ENCODE peak calls at places on chromosomes 3 and 15, in four cellular contexts. D, L, B and H are unnamed samples.

GRCh38 chr3:38725726-38726410 is 76.4 kb upstream of the SCN5A start:
- DNase-seq in L (no peak), B (peak; percentile 68), D (peak; percentile 87), H (no peak)

GRCh38 chr15:88238618-88239430 is 17.7 kb downstream of the NTRK3 start:
- DNase-seq in D (no peak), L (no peak), B (peak; percentile 7), H (no peak)

GRCh38 chr15:51649659-51650521 is 27.3 kb upstream of the DMXL2 start:
- DNase-seq in D (no peak), B (peak; percentile 73), L (no peak), H (peak; percentile 57)

GRCh38 chr15:99435138-99435695 is 130.6 kb upstream of the MEF2A start:
- DNase-seq in L (no peak), B (no peak), D (no peak), H (no peak)

GRCh38 chr3:182710557-182711157 is 82.6 kb upstream of the ATP11B start:
- DNase-seq in L (no peak), D (no peak), B (peak; percentile 43), H (no peak)

GRCh38 chr15:49174902-49175301 is 4.9 kb downstream of the GALK2 start:
- DNase-seq in B (no peak), D (no peak), L (no peak), H (no peak)

GRCh38 chr3:106811376-106811775 is 565.9 kb upstream of the CCDC54 start:
- DNase-seq in L (no peak), D (no peak), B (no peak), H (no peak)

GRCh38 chr3:54760226-54760625 is 167.6 kb downstream of the LRTM1 start:
- DNase-seq in B (no peak), L (no peak), D (no peak), H (no peak)

GRCh38 chr15:42143356-42143755 is 13.1 kb downstream of the PLA2G4F start:
- DNase-seq in L (no peak), D (no peak), B (no peak), H (no peak)

GRCh38 chr15:100704281-100705055 is 102.1 kb downstream of the ASB7 start:
- DNase-seq in L (no peak), B (no peak), D (no peak), H (no peak)

GRCh38 chr3:8884630-8885290 is 78.5 kb downstream of the RAD18 start:
- DNase-seq in B (no peak), D (no peak), L (no peak), H (no peak)

GRCh38 chr3:191236635-191237034 is 37.6 kb downstream of the OSTN start:
- DNase-seq in D (no peak), L (no peak), B (no peak), H (no peak)

GRCh38 chr3:10788451-10788850 is 27.6 kb upstream of the SLC6A11 start:
- DNase-seq in L (no peak), B (no peak), D (no peak), H (no peak)

GRCh38 chr15:83082730-83083386 is 15.8 kb upstream of the BTBD1 start:
- DNase-seq in B (no peak), D (no peak), L (peak; percentile 32), H (no peak)

GRCh38 chr3:41580274-41580959 is 381.1 kb downstream of the CTNNB1 start:
- DNase-seq in L (no peak), B (no peak), D (no peak), H (no peak)

GRCh38 chr3:45611619-45612018 is 17.1 kb downstream of the LIMD1 start:
- DNase-seq in L (no peak), D (no peak), B (no peak), H (no peak)

GRCh38 chr3:195900426-195901355 is 7.7 kb downstream of the TNK2 start:
- DNase-seq in L (peak; percentile 83), D (peak; percentile 77), B (no peak), H (no peak)

GRCh38 chr3:134277271-134277670 is 26.6 kb upstream of the RYK start:
- DNase-seq in D (no peak), B (no peak), L (no peak), H (no peak)

GRCh38 chr3:53940651-53941050 is 49.0 kb upstream of the SELENOK start:
- DNase-seq in B (no peak), D (no peak), L (no peak), H (no peak)

GRCh38 chr15:52615302-52615701 is 46.5 kb upstream of the ARPP19 start:
- DNase-seq in B (no peak), D (no peak), L (no peak), H (peak; percentile 6)

GRCh38 chr3:41684802-41685740 is 276.8 kb downstream of the ULK4 start:
- DNase-seq in L (no peak), D (no peak), B (no peak), H (no peak)

GRCh38 chr3:175951047-175951694 is 1092.0 kb downstream of the NAALADL2 start:
- DNase-seq in B (no peak), L (no peak), D (no peak), H (peak; percentile 17)

GRCh38 chr3:141738636-141739363 is 702 bp downstream of the RNF7 start:
- DNase-seq in B (peak; percentile 18), L (no peak), D (no peak), H (no peak)

GRCh38 chr3:111936191-111936841 is 42.5 kb upstream of the ABHD10 start:
- DNase-seq in D (no peak), L (no peak), B (no peak), H (no peak)

GRCh38 chr3:136114421-136114820 is 81.7 kb downstream of the MSL2 start:
- DNase-seq in B (no peak), L (no peak), D (no peak), H (no peak)

GRCh38 chr3:193885832-193886231 is 250.1 kb upstream of the HES1 start:
- DNase-seq in L (no peak), D (no peak), B (no peak), H (no peak)

GRCh38 chr3:111723293-111723963 is 128.3 kb upstream of the ZBED2 start:
- DNase-seq in B (no peak), D (no peak), L (no peak), H (no peak)

GRCh38 chr15:52005748-52006701 is 13.0 kb upstream of the MAPK6 start:
- DNase-seq in L (no peak), D (no peak), B (no peak), H (no peak)

GRCh38 chr3:190721330-190721729 is 141.2 kb downstream of the GMNC start:
- DNase-seq in B (no peak), L (no peak), D (no peak), H (no peak)

GRCh38 chr3:66499881-66500574 is 794 bp downstream of the LRIG1 start:
- DNase-seq in B (peak; percentile 58), D (peak; percentile 42), L (peak; percentile 54), H (no peak)

GRCh38 chr3:185151959-185152432 is 864 bp downstream of the C3orf70 start:
- DNase-seq in L (no peak), B (no peak), D (peak; percentile 55), H (no peak)

GRCh38 chr3:185152433-185153169 is at the start of gene C3orf70:
- DNase-seq in L (peak; percentile 59), D (peak; percentile 67), B (peak; percentile 54), H (peak; percentile 60)

GRCh38 chr3:185155678-185156077 is 2.8 kb upstream of the C3orf70 start:
- DNase-seq in B (no peak), D (no peak), L (no peak), H (no peak)

GRCh38 chr3:185153170-185153733 is 392 bp upstream of the C3orf70 start:
- DNase-seq in D (peak; percentile 34), B (no peak), L (peak; percentile 19), H (no peak)

DNA sequence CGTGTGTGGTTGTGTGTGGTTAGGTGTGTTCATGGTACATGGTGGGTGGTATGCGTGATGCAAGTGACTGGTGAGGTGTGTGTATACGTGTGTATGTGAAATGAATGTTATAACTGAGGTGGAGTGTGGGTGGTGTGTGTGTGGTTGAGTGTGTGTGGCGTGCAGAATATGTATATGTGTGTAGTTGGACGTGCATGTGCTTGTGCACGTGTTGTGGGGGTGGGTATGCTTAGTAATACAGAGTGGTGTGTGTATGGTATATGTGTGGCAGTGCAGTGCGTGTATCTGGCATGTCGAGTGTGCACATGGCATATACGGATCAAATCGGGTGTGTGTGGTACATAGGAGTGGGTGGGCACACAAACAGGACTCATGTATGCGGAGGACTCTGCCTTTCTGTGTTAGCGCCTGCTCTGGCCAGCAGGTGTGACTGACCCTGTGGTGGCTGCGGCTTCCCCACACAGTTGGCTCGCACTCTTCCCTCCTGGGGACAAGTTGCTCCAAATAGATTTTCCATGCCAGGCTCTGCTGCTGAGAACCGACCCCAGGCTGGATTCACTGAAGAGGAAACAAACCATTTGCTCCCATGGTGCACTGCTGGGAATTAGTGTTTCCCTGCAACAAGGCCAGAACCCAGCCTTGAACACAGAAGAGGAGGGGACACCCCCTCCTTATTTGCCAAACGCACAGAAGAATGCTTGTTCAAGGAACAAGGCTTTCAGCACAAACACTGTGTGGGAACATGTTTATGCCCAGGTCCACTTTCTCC is 1.2 kb upstream of the C3orf70 start:
- DNase-seq in B (no peak), L (no peak), D (no peak), H (no peak)
- H3K4me3 ChIP-seq in B (no peak overlapping the region), L (peak overlapping the region; percentile 71), D (no peak overlapping the region), H (no peak overlapping the region)

DNA sequence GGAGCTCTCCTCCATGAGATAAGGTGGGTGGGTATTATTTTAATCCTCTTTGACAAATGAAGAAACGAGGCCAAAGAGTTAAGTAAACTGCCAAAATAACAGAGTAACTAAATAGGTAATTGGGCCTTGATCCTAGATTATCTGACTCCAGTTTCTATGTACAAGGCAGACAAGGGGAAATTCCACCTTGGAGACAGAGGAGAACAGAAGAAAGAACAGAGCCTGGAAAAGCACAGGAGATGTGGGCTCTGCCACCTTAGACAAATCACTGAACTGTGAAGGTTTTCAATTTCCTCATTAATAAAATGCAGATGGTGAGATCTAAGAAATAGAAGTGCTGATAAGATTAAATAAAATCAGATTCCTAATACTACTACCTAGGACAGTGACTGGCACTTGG is 310.2 kb upstream of the TLE3 start:
- DNase-seq in D (no peak), B (no peak), L (no peak), H (no peak)
- H3K27me3 ChIP-seq in D (no peaks in the 10 kb centered on the region), B (no peaks in the 10 kb centered on the region), L (peaks cover 3% of the 10 kb centered on the region), H (no peaks in the 10 kb centered on the region)

GRCh38 chr15:78006567-78007205 is 70.8 kb downstream of the TBC1D2B start:
- DNase-seq in D (peak; percentile 53), B (no peak), L (no peak), H (no peak)

GRCh38 chr15:78010112-78010511 is 67.4 kb downstream of the TBC1D2B start:
- DNase-seq in B (no peak), L (no peak), D (no peak), H (no peak)

GRCh38 chr15:78007211-78007956 is 70.1 kb downstream of the TBC1D2B start:
- DNase-seq in L (no peak), D (no peak), B (no peak), H (no peak)

GRCh38 chr15:78004919-78005634 is 72.4 kb downstream of the TBC1D2B start:
- DNase-seq in L (peak; percentile 83), D (peak; percentile 93), B (no peak), H (no peak)

GRCh38 chr15:78007965-78008886 is 69.3 kb downstream of the TBC1D2B start:
- DNase-seq in B (no peak), D (peak; percentile 88), L (peak; percentile 91), H (no peak)
- H3K4me1 ChIP-seq in B (no peaks in the 10 kb centered on the region), D (peaks cover 43% of the 10 kb centered on the region), L (peaks cover 53% of the 10 kb centered on the region), H (no peaks in the 10 kb centered on the region)

GRCh38 chr3:32398531-32398930 is 6.9 kb downstream of the CMTM7 start:
- DNase-seq in L (peak; percentile 39), B (no peak), D (peak; percentile 60), H (no peak)

GRCh38 chr3:32401541-32402052 is 9.9 kb downstream of the CMTM7 start:
- DNase-seq in B (peak; percentile 49), D (peak; percentile 86), L (peak; percentile 82), H (peak; percentile 50)

GRCh38 chr3:32399030-32399620 is 7.5 kb downstream of the CMTM7 start:
- DNase-seq in B (peak; percentile 68), L (no peak), D (no peak), H (peak; percentile 44)

GRCh38 chr3:32403663-32404062 is 12.0 kb downstream of the CMTM7 start:
- DNase-seq in B (no peak), L (no peak), D (no peak), H (no peak)

GRCh38 chr3:32401141-32401540 is 9.5 kb downstream of the CMTM7 start:
- DNase-seq in B (no peak), D (no peak), L (no peak), H (peak; percentile 50)
- H3K4me3 ChIP-seq in B (peak overlapping the region; percentile 8), D (peak overlapping the region; percentile 61), L (peak overlapping the region; percentile 63), H (peak overlapping the region; percentile 26)